ENCODE peak calls at places on chromosomes 13 and 19, in six cellular contexts. Z is mucosa of gallbladder, X is transverse colon, O is T-cell, Q is AG09309, D is foreskin fibroblast. R is an unnamed sample.

GRCh38 chr13:40116008-40116407 is 460.5 kb downstream of the COG6 start:
- DNase-seq in X (peak; percentile 79), Z (peak; percentile 81), O (peak; percentile 31), Q (peak; percentile 68), D (peak; percentile 60), R (no peak)

GRCh38 chr13:42486711-42487198 is 87.2 kb upstream of the TNFSF11 start:
- DNase-seq in O (no peak), Z (no peak), Q (peak; percentile 31), D (peak; percentile 86), X (no peak), R (no peak)

GRCh38 chr13:77507931-77508776 is 27.4 kb upstream of the SCEL start:
- DNase-seq in Z (no peak), D (peak; percentile 89), Q (peak; percentile 10), X (no peak), O (no peak), R (peak; percentile 48)

GRCh38 chr13:48625396-48626076 is 28.2 kb upstream of the CYSLTR2 start:
- DNase-seq in D (no peak), X (no peak), Z (no peak), O (no peak), Q (no peak), R (no peak)

GRCh38 chr19:47004012-47004465 is 15.6 kb upstream of the NPAS1 start:
- DNase-seq in Q (no peak), X (no peak), D (no peak), O (no peak), Z (no peak), R (no peak)

GRCh38 chr19:46133101-46133627 is 8.7 kb upstream of the IGFL3 start:
- DNase-seq in D (peak; percentile 91), Z (peak; percentile 50), X (no peak), O (no peak), Q (peak; percentile 46), R (peak; percentile 99)

GRCh38 chr19:42433503-42434260 is 6.5 kb upstream of the LIPE start:
- DNase-seq in Q (no peak), Z (peak; percentile 93), O (peak; percentile 52), X (peak; percentile 93), D (peak; percentile 90), R (no peak)

GRCh38 chr13:42107006-42107405 is 58.6 kb downstream of the DGKH start:
- DNase-seq in O (no peak), Q (no peak), D (no peak), Z (no peak), X (no peak), R (no peak)

GRCh38 chr19:38071647-38072046 is 152.4 kb downstream of the DPF1 start:
- DNase-seq in O (no peak), D (no peak), Z (no peak), X (no peak), Q (no peak), R (no peak)

GRCh38 chr13:60654405-60654804 is 257.4 kb downstream of the TDRD3 start:
- DNase-seq in Z (no peak), D (no peak), O (no peak), X (no peak), Q (no peak), R (no peak)

GRCh38 chr13:74767031-74767430 is 632.8 kb upstream of the KLF12 start:
- DNase-seq in Q (peak; percentile 40), X (no peak), Z (no peak), O (no peak), D (peak; percentile 81), R (no peak)

GRCh38 chr19:38569368-38569983 is 48.3 kb downstream of the MAP4K1 start:
- DNase-seq in D (no peak), Q (no peak), X (no peak), Z (no peak), O (no peak), R (no peak)

GRCh38 chr19:9139609-9140158 is 513 bp upstream of the ZNF317 start:
- DNase-seq in Q (no peak), O (no peak), D (no peak), Z (no peak), X (no peak), R (no peak)